ENCODE peak calls at places on chromosome 12, in six cellular contexts. One of them, this sample, is unnamed.

GRCh38 chr12:124660846-124661245 is 93.4 kb upstream of the NCOR2 start:
- DNase-seq in NCI-H460: no peak
- DNase-seq in activated T-cell treated with anti-CD3 and anti-CD28 coated beads, Interleukin-2, amount 50 U/mL, for 72 hours: no peak
- DNase-seq in hippocampal formation: no peak
- DNase-seq in CD4-positive, alpha-beta memory T cell: no peak
- DNase-seq in stomach: no peak
- DNase-seq in this sample: no peak

GRCh38 chr12:85422766-85423165 is 142.7 kb downstream of the ALX1 start:
- DNase-seq in NCI-H460: no peak
- DNase-seq in activated T-cell treated with anti-CD3 and anti-CD28 coated beads, Interleukin-2, amount 50 U/mL, for 72 hours: no peak
- DNase-seq in hippocampal formation: no peak
- DNase-seq in CD4-positive, alpha-beta memory T cell: no peak
- DNase-seq in stomach: no peak
- DNase-seq in this sample: no peak

GRCh38 chr12:88793091-88793490 is 212.8 kb upstream of the KITLG start:
- DNase-seq in CD4-positive, alpha-beta memory T cell: no peak
- DNase-seq in NCI-H460: no peak
- DNase-seq in stomach: no peak
- DNase-seq in hippocampal formation: no peak
- DNase-seq in activated T-cell treated with anti-CD3 and anti-CD28 coated beads, Interleukin-2, amount 50 U/mL, for 72 hours: no peak
- DNase-seq in this sample: no peak

GRCh38 chr12:57087689-57088441 is 1.0 kb upstream of the NAB2 start:
- DNase-seq in hippocampal formation: no peak
- DNase-seq in CD4-positive, alpha-beta memory T cell: peak; percentile 63
- DNase-seq in stomach: peak; percentile 86
- DNase-seq in NCI-H460: peak; percentile 83
- DNase-seq in activated T-cell treated with anti-CD3 and anti-CD28 coated beads, Interleukin-2, amount 50 U/mL, for 72 hours: peak; percentile 75
- DNase-seq in this sample: peak; percentile 38

GRCh38 chr12:90099288-90099687 is 390.6 kb upstream of the ATP2B1 start:
- DNase-seq in hippocampal formation: no peak
- DNase-seq in activated T-cell treated with anti-CD3 and anti-CD28 coated beads, Interleukin-2, amount 50 U/mL, for 72 hours: no peak
- DNase-seq in CD4-positive, alpha-beta memory T cell: no peak
- DNase-seq in NCI-H460: peak; percentile 5
- DNase-seq in stomach: no peak
- DNase-seq in this sample: no peak

GRCh38 chr12:52650520-52651081 is 1.4 kb downstream of the KRT2 start:
- DNase-seq in NCI-H460: no peak
- DNase-seq in stomach: no peak
- DNase-seq in hippocampal formation: no peak
- DNase-seq in CD4-positive, alpha-beta memory T cell: no peak
- DNase-seq in activated T-cell treated with anti-CD3 and anti-CD28 coated beads, Interleukin-2, amount 50 U/mL, for 72 hours: no peak
- DNase-seq in this sample: no peak

GRCh38 chr12:65895759-65896656 is 71.7 kb downstream of the HMGA2 start:
- DNase-seq in hippocampal formation: no peak
- DNase-seq in activated T-cell treated with anti-CD3 and anti-CD28 coated beads, Interleukin-2, amount 50 U/mL, for 72 hours: no peak
- DNase-seq in CD4-positive, alpha-beta memory T cell: no peak
- DNase-seq in stomach: no peak
- DNase-seq in NCI-H460: no peak
- DNase-seq in this sample: no peak

GRCh38 chr12:132524405-132524804 is 34.5 kb downstream of the FBRSL1 start:
- DNase-seq in stomach: peak; percentile 90
- DNase-seq in CD4-positive, alpha-beta memory T cell: no peak
- DNase-seq in hippocampal formation: no peak
- DNase-seq in NCI-H460: peak; percentile 24
- DNase-seq in activated T-cell treated with anti-CD3 and anti-CD28 coated beads, Interleukin-2, amount 50 U/mL, for 72 hours: no peak
- DNase-seq in this sample: peak; percentile 53

GRCh38 chr12:2679068-2679815 is 115.5 kb upstream of the FKBP4 start:
- DNase-seq in CD4-positive, alpha-beta memory T cell: no peak
- DNase-seq in NCI-H460: no peak
- DNase-seq in activated T-cell treated with anti-CD3 and anti-CD28 coated beads, Interleukin-2, amount 50 U/mL, for 72 hours: no peak
- DNase-seq in stomach: no peak
- DNase-seq in hippocampal formation: no peak
- DNase-seq in this sample: no peak

GRCh38 chr12:70876952-70877351 is 43.6 kb downstream of the PTPRR start:
- DNase-seq in activated T-cell treated with anti-CD3 and anti-CD28 coated beads, Interleukin-2, amount 50 U/mL, for 72 hours: no peak
- DNase-seq in NCI-H460: no peak
- DNase-seq in hippocampal formation: no peak
- DNase-seq in CD4-positive, alpha-beta memory T cell: no peak
- DNase-seq in stomach: no peak
- DNase-seq in this sample: no peak

GRCh38 chr12:56299308-56299852 is 750 bp downstream of the CS start:
- DNase-seq in hippocampal formation: no peak
- DNase-seq in activated T-cell treated with anti-CD3 and anti-CD28 coated beads, Interleukin-2, amount 50 U/mL, for 72 hours: peak; percentile 19
- DNase-seq in CD4-positive, alpha-beta memory T cell: peak; percentile 53
- DNase-seq in NCI-H460: no peak
- DNase-seq in stomach: no peak
- DNase-seq in this sample: no peak

GRCh38 chr12:82182601-82183000 is 175.6 kb downstream of the CCDC59 start:
- DNase-seq in stomach: no peak
- DNase-seq in activated T-cell treated with anti-CD3 and anti-CD28 coated beads, Interleukin-2, amount 50 U/mL, for 72 hours: no peak
- DNase-seq in CD4-positive, alpha-beta memory T cell: no peak
- DNase-seq in NCI-H460: no peak
- DNase-seq in hippocampal formation: no peak
- DNase-seq in this sample: no peak

GRCh38 chr12:85725991-85726390 is 110.2 kb downstream of the RASSF9 start:
- DNase-seq in hippocampal formation: no peak
- DNase-seq in stomach: no peak
- DNase-seq in CD4-positive, alpha-beta memory T cell: no peak
- DNase-seq in NCI-H460: no peak
- DNase-seq in activated T-cell treated with anti-CD3 and anti-CD28 coated beads, Interleukin-2, amount 50 U/mL, for 72 hours: no peak
- DNase-seq in this sample: no peak

GRCh38 chr12:123931686-123932321 is 40.8 kb downstream of the CCDC92 start:
- DNase-seq in stomach: no peak
- DNase-seq in activated T-cell treated with anti-CD3 and anti-CD28 coated beads, Interleukin-2, amount 50 U/mL, for 72 hours: peak; percentile 30
- DNase-seq in CD4-positive, alpha-beta memory T cell: peak; percentile 74
- DNase-seq in NCI-H460: no peak
- DNase-seq in hippocampal formation: no peak
- DNase-seq in this sample: no peak

GRCh38 chr12:7180685-7181084 is 8.8 kb upstream of the PEX5 start:
- DNase-seq in activated T-cell treated with anti-CD3 and anti-CD28 coated beads, Interleukin-2, amount 50 U/mL, for 72 hours: no peak
- DNase-seq in CD4-positive, alpha-beta memory T cell: no peak
- DNase-seq in stomach: no peak
- DNase-seq in NCI-H460: no peak
- DNase-seq in hippocampal formation: no peak
- DNase-seq in this sample: no peak

GRCh38 chr12:45688188-45688587 is 41.3 kb upstream of the ARID2 start:
- DNase-seq in stomach: no peak
- DNase-seq in NCI-H460: no peak
- DNase-seq in activated T-cell treated with anti-CD3 and anti-CD28 coated beads, Interleukin-2, amount 50 U/mL, for 72 hours: no peak
- DNase-seq in hippocampal formation: no peak
- DNase-seq in CD4-positive, alpha-beta memory T cell: no peak
- DNase-seq in this sample: no peak

GRCh38 chr12:28807535-28807934 is 341.5 kb upstream of the FAR2 start:
- DNase-seq in NCI-H460: no peak
- DNase-seq in CD4-positive, alpha-beta memory T cell: no peak
- DNase-seq in stomach: no peak
- DNase-seq in hippocampal formation: no peak
- DNase-seq in activated T-cell treated with anti-CD3 and anti-CD28 coated beads, Interleukin-2, amount 50 U/mL, for 72 hours: no peak
- DNase-seq in this sample: no peak

GRCh38 chr12:2924019-2924418 is 33.3 kb downstream of the TULP3 start:
- DNase-seq in stomach: no peak
- DNase-seq in activated T-cell treated with anti-CD3 and anti-CD28 coated beads, Interleukin-2, amount 50 U/mL, for 72 hours: no peak
- DNase-seq in CD4-positive, alpha-beta memory T cell: no peak
- DNase-seq in NCI-H460: no peak
- DNase-seq in hippocampal formation: no peak
- DNase-seq in this sample: no peak

GRCh38 chr12:69936214-69936731 is 111.2 kb downstream of the MYRFL start:
- DNase-seq in CD4-positive, alpha-beta memory T cell: no peak
- DNase-seq in hippocampal formation: no peak
- DNase-seq in activated T-cell treated with anti-CD3 and anti-CD28 coated beads, Interleukin-2, amount 50 U/mL, for 72 hours: no peak
- DNase-seq in NCI-H460: no peak
- DNase-seq in stomach: no peak
- DNase-seq in this sample: no peak

GRCh38 chr12:96497800-96498199 is 8.4 kb downstream of the CFAP54 start:
- DNase-seq in CD4-positive, alpha-beta memory T cell: no peak
- DNase-seq in hippocampal formation: no peak
- DNase-seq in stomach: no peak
- DNase-seq in activated T-cell treated with anti-CD3 and anti-CD28 coated beads, Interleukin-2, amount 50 U/mL, for 72 hours: no peak
- DNase-seq in NCI-H460: no peak
- DNase-seq in this sample: no peak

GRCh38 chr12:10562306-10562933 is 51.0 kb downstream of the MAGOHB start:
- DNase-seq in stomach: no peak
- DNase-seq in hippocampal formation: peak; percentile 10
- DNase-seq in activated T-cell treated with anti-CD3 and anti-CD28 coated beads, Interleukin-2, amount 50 U/mL, for 72 hours: peak; percentile 33
- DNase-seq in NCI-H460: peak; percentile 29
- DNase-seq in CD4-positive, alpha-beta memory T cell: peak; percentile 40
- DNase-seq in this sample: peak; percentile 67

GRCh38 chr12:131552167-131552863 is 158.6 kb upstream of the SFSWAP start:
- DNase-seq in activated T-cell treated with anti-CD3 and anti-CD28 coated beads, Interleukin-2, amount 50 U/mL, for 72 hours: no peak
- DNase-seq in stomach: no peak
- DNase-seq in NCI-H460: no peak
- DNase-seq in CD4-positive, alpha-beta memory T cell: no peak
- DNase-seq in hippocampal formation: no peak
- DNase-seq in this sample: no peak

This sample was measured in pons.